ENCODE peak calls at places on chromosomes 13 and 19, in seven cellular contexts. One of them, this sample, is unnamed.

GRCh38 chr13:21670006-21670882 is 629 bp upstream of the FGF9 start:
- DNase-seq in activated T-helper 2 cell treated with anti-CD3 and anti-CD28 coated beads, Interferon-gamma antibody, Interleukin-2, Interleukin-4, amounts not matched to agents 10 μg/mL and 5 μg/mL and 100 μg/mL, durations not matched to agents 14 hours and 24 hours and 36 hours: peak
- DNase-seq in lung microvascular endothelial cell: peak
- DNase-seq in AG09309: no peak
- DNase-seq in NCI-H187: peak
- DNase-seq in uterus: peak
- DNase-seq in stimulated activated CD4-positive, alpha-beta T cell treated with anti-CD3 and anti-CD28 coated beads, Interleukin-1b, Interleukin-23, amount 100 ng/mL, for 4 hours: peak
- DNase-seq in this sample: peak

GRCh38 chr13:95494082-95494681 is 58.3 kb upstream of the CLDN10 start:
- DNase-seq in activated T-helper 2 cell treated with anti-CD3 and anti-CD28 coated beads, Interferon-gamma antibody, Interleukin-2, Interleukin-4, amounts not matched to agents 10 μg/mL and 5 μg/mL and 100 μg/mL, durations not matched to agents 14 hours and 24 hours and 36 hours: no peak
- DNase-seq in lung microvascular endothelial cell: peak
- DNase-seq in AG09309: peak
- DNase-seq in NCI-H187: no peak
- DNase-seq in uterus: no peak
- DNase-seq in stimulated activated CD4-positive, alpha-beta T cell treated with anti-CD3 and anti-CD28 coated beads, Interleukin-1b, Interleukin-23, amount 100 ng/mL, for 4 hours: peak
- DNase-seq in this sample: peak

GRCh38 chr13:92384410-92384809 is 842.2 kb upstream of the GPC6 start:
- DNase-seq in activated T-helper 2 cell treated with anti-CD3 and anti-CD28 coated beads, Interferon-gamma antibody, Interleukin-2, Interleukin-4, amounts not matched to agents 10 μg/mL and 5 μg/mL and 100 μg/mL, durations not matched to agents 14 hours and 24 hours and 36 hours: no peak
- DNase-seq in lung microvascular endothelial cell: no peak
- DNase-seq in AG09309: no peak
- DNase-seq in NCI-H187: no peak
- DNase-seq in uterus: no peak
- DNase-seq in stimulated activated CD4-positive, alpha-beta T cell treated with anti-CD3 and anti-CD28 coated beads, Interleukin-1b, Interleukin-23, amount 100 ng/mL, for 4 hours: no peak
- DNase-seq in this sample: no peak

GRCh38 chr13:111614009-111614408 is 293.6 kb downstream of the TEX29 start:
- DNase-seq in activated T-helper 2 cell treated with anti-CD3 and anti-CD28 coated beads, Interferon-gamma antibody, Interleukin-2, Interleukin-4, amounts not matched to agents 10 μg/mL and 5 μg/mL and 100 μg/mL, durations not matched to agents 14 hours and 24 hours and 36 hours: no peak
- DNase-seq in lung microvascular endothelial cell: no peak
- DNase-seq in AG09309: no peak
- DNase-seq in NCI-H187: no peak
- DNase-seq in uterus: no peak
- DNase-seq in stimulated activated CD4-positive, alpha-beta T cell treated with anti-CD3 and anti-CD28 coated beads, Interleukin-1b, Interleukin-23, amount 100 ng/mL, for 4 hours: no peak
- DNase-seq in this sample: no peak

GRCh38 chr13:62278271-62278670 is 862.6 kb upstream of the PCDH20 start:
- DNase-seq in activated T-helper 2 cell treated with anti-CD3 and anti-CD28 coated beads, Interferon-gamma antibody, Interleukin-2, Interleukin-4, amounts not matched to agents 10 μg/mL and 5 μg/mL and 100 μg/mL, durations not matched to agents 14 hours and 24 hours and 36 hours: no peak
- DNase-seq in lung microvascular endothelial cell: no peak
- DNase-seq in AG09309: no peak
- DNase-seq in NCI-H187: no peak
- DNase-seq in uterus: no peak
- DNase-seq in stimulated activated CD4-positive, alpha-beta T cell treated with anti-CD3 and anti-CD28 coated beads, Interleukin-1b, Interleukin-23, amount 100 ng/mL, for 4 hours: no peak
- DNase-seq in this sample: no peak

GRCh38 chr13:89920461-89920860 is 1427.0 kb upstream of the MIR17HG start:
- DNase-seq in activated T-helper 2 cell treated with anti-CD3 and anti-CD28 coated beads, Interferon-gamma antibody, Interleukin-2, Interleukin-4, amounts not matched to agents 10 μg/mL and 5 μg/mL and 100 μg/mL, durations not matched to agents 14 hours and 24 hours and 36 hours: no peak
- DNase-seq in lung microvascular endothelial cell: no peak
- DNase-seq in AG09309: no peak
- DNase-seq in NCI-H187: no peak
- DNase-seq in uterus: no peak
- DNase-seq in stimulated activated CD4-positive, alpha-beta T cell treated with anti-CD3 and anti-CD28 coated beads, Interleukin-1b, Interleukin-23, amount 100 ng/mL, for 4 hours: no peak
- DNase-seq in this sample: no peak

GRCh38 chr13:100040196-100040595 is 48.7 kb upstream of the PCCA start:
- DNase-seq in activated T-helper 2 cell treated with anti-CD3 and anti-CD28 coated beads, Interferon-gamma antibody, Interleukin-2, Interleukin-4, amounts not matched to agents 10 μg/mL and 5 μg/mL and 100 μg/mL, durations not matched to agents 14 hours and 24 hours and 36 hours: no peak
- DNase-seq in lung microvascular endothelial cell: no peak
- DNase-seq in AG09309: no peak
- DNase-seq in NCI-H187: no peak
- DNase-seq in uterus: no peak
- DNase-seq in stimulated activated CD4-positive, alpha-beta T cell treated with anti-CD3 and anti-CD28 coated beads, Interleukin-1b, Interleukin-23, amount 100 ng/mL, for 4 hours: no peak
- DNase-seq in this sample: no peak

GRCh38 chr13:111153977-111154332 is 38.8 kb downstream of the ARHGEF7 start:
- DNase-seq in activated T-helper 2 cell treated with anti-CD3 and anti-CD28 coated beads, Interferon-gamma antibody, Interleukin-2, Interleukin-4, amounts not matched to agents 10 μg/mL and 5 μg/mL and 100 μg/mL, durations not matched to agents 14 hours and 24 hours and 36 hours: peak
- DNase-seq in lung microvascular endothelial cell: no peak
- DNase-seq in AG09309: no peak
- DNase-seq in NCI-H187: no peak
- DNase-seq in uterus: no peak
- DNase-seq in stimulated activated CD4-positive, alpha-beta T cell treated with anti-CD3 and anti-CD28 coated beads, Interleukin-1b, Interleukin-23, amount 100 ng/mL, for 4 hours: peak
- DNase-seq in this sample: no peak

GRCh38 chr19:44164673-44165512 is at the start of gene ZNF226:
- DNase-seq in activated T-helper 2 cell treated with anti-CD3 and anti-CD28 coated beads, Interferon-gamma antibody, Interleukin-2, Interleukin-4, amounts not matched to agents 10 μg/mL and 5 μg/mL and 100 μg/mL, durations not matched to agents 14 hours and 24 hours and 36 hours: peak
- DNase-seq in lung microvascular endothelial cell: peak
- DNase-seq in AG09309: peak
- DNase-seq in NCI-H187: peak
- DNase-seq in uterus: peak
- DNase-seq in stimulated activated CD4-positive, alpha-beta T cell treated with anti-CD3 and anti-CD28 coated beads, Interleukin-1b, Interleukin-23, amount 100 ng/mL, for 4 hours: peak
- DNase-seq in this sample: peak

GRCh38 chr13:34435338-34435737 is 506.7 kb upstream of the NBEA start:
- DNase-seq in activated T-helper 2 cell treated with anti-CD3 and anti-CD28 coated beads, Interferon-gamma antibody, Interleukin-2, Interleukin-4, amounts not matched to agents 10 μg/mL and 5 μg/mL and 100 μg/mL, durations not matched to agents 14 hours and 24 hours and 36 hours: no peak
- DNase-seq in lung microvascular endothelial cell: peak
- DNase-seq in AG09309: peak
- DNase-seq in NCI-H187: no peak
- DNase-seq in uterus: no peak
- DNase-seq in stimulated activated CD4-positive, alpha-beta T cell treated with anti-CD3 and anti-CD28 coated beads, Interleukin-1b, Interleukin-23, amount 100 ng/mL, for 4 hours: no peak
- DNase-seq in this sample: no peak

This sample was measured in dermis blood vessel endothelial cell.